ENCODE peak calls at places on chromosomes 1 and 21, in seven cellular contexts. One of them, this sample, is unnamed. For H3K27me3, the result is how much of the 10 kb centered on the place peaks cover.

GRCh38 chr1:24865587-24865986 is 64.5 kb downstream of the RUNX3 start:
- DNase-seq in HL-60: no peak
- DNase-seq in AG04450: no peak
- DNase-seq in lower lobe of right lung: no peak
- DNase-seq in uterus: no peak
- DNase-seq in stomach: no peak
- DNase-seq in endodermal cell: no peak
- DNase-seq in this sample: no peak

GRCh38 chr1:176032040-176032645 is 174.9 kb downstream of the COP1 start:
- DNase-seq in HL-60: no peak
- DNase-seq in AG04450: no peak
- DNase-seq in lower lobe of right lung: no peak
- DNase-seq in uterus: no peak
- DNase-seq in stomach: no peak
- DNase-seq in endodermal cell: no peak
- DNase-seq in this sample: no peak

GRCh38 chr1:39960461-39960958 is 5.6 kb downstream of the MFSD2A start:
- DNase-seq in HL-60: peak
- DNase-seq in AG04450: no peak
- DNase-seq in lower lobe of right lung: peak
- DNase-seq in uterus: no peak
- DNase-seq in stomach: peak
- DNase-seq in endodermal cell: no peak
- DNase-seq in this sample: no peak

GRCh38 chr1:154972517-154973343 is 1.8 kb upstream of the CKS1B start:
- DNase-seq in HL-60: no peak
- DNase-seq in AG04450: peak
- DNase-seq in lower lobe of right lung: peak
- DNase-seq in uterus: peak
- DNase-seq in stomach: peak
- DNase-seq in endodermal cell: peak
- DNase-seq in this sample: peak

GRCh38 chr1:235151033-235151432 is 10.0 kb downstream of the RBM34 start:
- DNase-seq in HL-60: no peak
- DNase-seq in AG04450: no peak
- DNase-seq in lower lobe of right lung: no peak
- DNase-seq in uterus: no peak
- DNase-seq in stomach: no peak
- DNase-seq in endodermal cell: no peak
- DNase-seq in this sample: no peak

GRCh38 chr1:41347276-41347675 is 14.0 kb upstream of the FOXO6 start:
- DNase-seq in HL-60: no peak
- DNase-seq in AG04450: no peak
- DNase-seq in lower lobe of right lung: no peak
- DNase-seq in uterus: no peak
- DNase-seq in stomach: no peak
- DNase-seq in endodermal cell: peak
- DNase-seq in this sample: no peak

GRCh38 chr1:19840228-19840627 is 25.1 kb upstream of the RNF186 start:
- DNase-seq in HL-60: no peak
- DNase-seq in AG04450: no peak
- DNase-seq in lower lobe of right lung: no peak
- DNase-seq in uterus: no peak
- DNase-seq in stomach: no peak
- DNase-seq in endodermal cell: no peak
- DNase-seq in this sample: no peak

GRCh38 chr1:171680339-171680738 is 27.9 kb upstream of the MYOC start:
- DNase-seq in HL-60: no peak
- DNase-seq in AG04450: no peak
- DNase-seq in lower lobe of right lung: no peak
- DNase-seq in uterus: no peak
- DNase-seq in stomach: no peak
- DNase-seq in endodermal cell: no peak
- DNase-seq in this sample: no peak

GRCh38 chr1:147080671-147081394 is 91.4 kb downstream of the PRKAB2 start:
- DNase-seq in HL-60: no peak
- DNase-seq in AG04450: no peak
- DNase-seq in lower lobe of right lung: no peak
- DNase-seq in uterus: no peak
- DNase-seq in stomach: no peak
- DNase-seq in endodermal cell: peak
- DNase-seq in this sample: no peak

GRCh38 chr1:82632164-82632563 is 831.4 kb downstream of the ADGRL2 start:
- DNase-seq in HL-60: no peak
- DNase-seq in AG04450: no peak
- DNase-seq in lower lobe of right lung: no peak
- DNase-seq in uterus: no peak
- DNase-seq in stomach: no peak
- DNase-seq in endodermal cell: no peak
- DNase-seq in this sample: no peak

GRCh38 chr1:78718566-78718965 is 68.9 kb downstream of the IFI44 start:
- DNase-seq in HL-60: no peak
- DNase-seq in AG04450: peak
- DNase-seq in lower lobe of right lung: no peak
- DNase-seq in uterus: no peak
- DNase-seq in stomach: no peak
- DNase-seq in endodermal cell: no peak
- DNase-seq in this sample: no peak

GRCh38 chr1:112954945-112955677 is 885 bp downstream of the SLC16A1 start:
- DNase-seq in HL-60: no peak
- DNase-seq in AG04450: no peak
- DNase-seq in lower lobe of right lung: peak
- DNase-seq in uterus: peak
- DNase-seq in stomach: peak
- DNase-seq in endodermal cell: peak
- DNase-seq in this sample: peak

GRCh38 chr1:112956503-112957132 is 622 bp upstream of the SLC16A1 start:
- DNase-seq in HL-60: no peak
- DNase-seq in AG04450: no peak
- DNase-seq in lower lobe of right lung: peak
- DNase-seq in uterus: no peak
- DNase-seq in stomach: no peak
- DNase-seq in endodermal cell: peak
- DNase-seq in this sample: peak

GRCh38 chr1:112957133-112957812 is 1.3 kb upstream of the SLC16A1 start:
- DNase-seq in HL-60: no peak
- DNase-seq in AG04450: peak
- DNase-seq in lower lobe of right lung: no peak
- DNase-seq in uterus: peak
- DNase-seq in stomach: no peak
- DNase-seq in endodermal cell: peak
- DNase-seq in this sample: no peak

GRCh38 chr1:112954059-112954458 is 1.9 kb downstream of the SLC16A1 start:
- DNase-seq in HL-60: no peak
- DNase-seq in AG04450: no peak
- DNase-seq in lower lobe of right lung: no peak
- DNase-seq in uterus: no peak
- DNase-seq in stomach: no peak
- DNase-seq in endodermal cell: no peak
- DNase-seq in this sample: no peak

GRCh38 chr1:112955678-112956502 is at the start of gene SLC16A1:
- DNase-seq in HL-60: peak
- DNase-seq in AG04450: peak
- DNase-seq in lower lobe of right lung: peak
- DNase-seq in uterus: peak
- DNase-seq in stomach: peak
- DNase-seq in endodermal cell: peak
- DNase-seq in this sample: peak
- H3K27me3 ChIP-seq in HL-60: under half
- H3K27me3 ChIP-seq in AG04450: under half
- H3K27me3 ChIP-seq in lower lobe of right lung: under half
- H3K27me3 ChIP-seq in uterus: under half
- H3K27me3 ChIP-seq in stomach: under half
- H3K27me3 ChIP-seq in endodermal cell: under half
- H3K27me3 ChIP-seq in this sample: under half

GRCh38 chr1:115697619-115698018 is 55.8 kb downstream of the VANGL1 start:
- DNase-seq in HL-60: no peak
- DNase-seq in AG04450: no peak
- DNase-seq in lower lobe of right lung: no peak
- DNase-seq in uterus: no peak
- DNase-seq in stomach: no peak
- DNase-seq in endodermal cell: no peak
- DNase-seq in this sample: no peak
- H3K27me3 ChIP-seq in HL-60: under half
- H3K27me3 ChIP-seq in AG04450: under half
- H3K27me3 ChIP-seq in lower lobe of right lung: under half
- H3K27me3 ChIP-seq in uterus: under half
- H3K27me3 ChIP-seq in stomach: under half
- H3K27me3 ChIP-seq in endodermal cell: under half
- H3K27me3 ChIP-seq in this sample: under half

GRCh38 chr1:246513041-246513440 is 6.0 kb upstream of the SMYD3 start:
- DNase-seq in HL-60: no peak
- DNase-seq in AG04450: no peak
- DNase-seq in lower lobe of right lung: no peak
- DNase-seq in uterus: no peak
- DNase-seq in stomach: no peak
- DNase-seq in endodermal cell: peak
- DNase-seq in this sample: no peak

GRCh38 chr1:246512635-246513034 is 5.6 kb upstream of the SMYD3 start:
- DNase-seq in HL-60: no peak
- DNase-seq in AG04450: no peak
- DNase-seq in lower lobe of right lung: no peak
- DNase-seq in uterus: no peak
- DNase-seq in stomach: no peak
- DNase-seq in endodermal cell: no peak
- DNase-seq in this sample: no peak

GRCh38 chr1:246512230-246512629 is 5.2 kb upstream of the SMYD3 start:
- DNase-seq in HL-60: no peak
- DNase-seq in AG04450: no peak
- DNase-seq in lower lobe of right lung: no peak
- DNase-seq in uterus: no peak
- DNase-seq in stomach: no peak
- DNase-seq in endodermal cell: no peak
- DNase-seq in this sample: no peak

GRCh38 chr1:246515390-246516005 is 8.4 kb upstream of the SMYD3 start:
- DNase-seq in HL-60: no peak
- DNase-seq in AG04450: no peak
- DNase-seq in lower lobe of right lung: no peak
- DNase-seq in uterus: no peak
- DNase-seq in stomach: no peak
- DNase-seq in endodermal cell: no peak
- DNase-seq in this sample: no peak

DNA sequence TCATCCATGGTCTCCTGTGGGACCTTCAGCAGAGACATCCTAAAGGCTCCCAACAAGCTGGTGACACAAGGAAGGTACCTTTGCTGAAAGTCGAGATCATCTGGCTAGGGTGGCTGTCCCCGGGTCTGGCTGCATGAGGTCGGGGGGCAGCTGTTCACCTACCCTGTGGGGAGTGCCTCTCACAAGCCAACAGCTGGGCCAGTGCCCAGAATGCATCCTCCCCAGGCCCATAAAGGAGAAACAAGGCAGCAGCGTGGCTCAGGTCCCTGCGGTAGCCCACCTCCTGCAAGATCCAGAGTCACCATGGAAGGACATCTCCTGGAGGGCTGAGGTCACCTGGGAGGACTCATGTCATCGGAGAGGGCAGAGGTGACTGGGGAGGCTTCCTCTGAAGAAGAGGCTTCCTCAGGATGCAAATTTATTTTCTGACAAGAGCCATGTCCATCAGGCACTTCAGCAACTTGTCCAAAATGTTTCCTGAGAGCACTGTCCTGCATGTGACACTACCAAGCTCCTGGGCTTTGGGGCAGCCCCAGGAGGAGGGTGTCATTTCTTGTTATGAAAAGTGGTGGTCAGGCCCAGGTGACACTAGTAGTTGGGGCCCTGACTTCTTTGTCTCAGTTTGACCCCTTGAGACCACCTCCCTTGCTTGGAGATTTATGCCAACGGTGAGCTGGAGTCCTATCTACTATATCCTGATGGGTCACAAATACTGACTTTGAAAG is 6.7 kb upstream of the SMYD3 start:
- DNase-seq in HL-60: no peak
- DNase-seq in AG04450: no peak
- DNase-seq in lower lobe of right lung: no peak
- DNase-seq in uterus: no peak
- DNase-seq in stomach: no peak
- DNase-seq in endodermal cell: peak
- DNase-seq in this sample: no peak
- H3K27me3 ChIP-seq in HL-60: under half
- H3K27me3 ChIP-seq in AG04450: under half
- H3K27me3 ChIP-seq in lower lobe of right lung: under half
- H3K27me3 ChIP-seq in uterus: under half
- H3K27me3 ChIP-seq in stomach: under half
- H3K27me3 ChIP-seq in endodermal cell: under half
- H3K27me3 ChIP-seq in this sample: under half

DNA sequence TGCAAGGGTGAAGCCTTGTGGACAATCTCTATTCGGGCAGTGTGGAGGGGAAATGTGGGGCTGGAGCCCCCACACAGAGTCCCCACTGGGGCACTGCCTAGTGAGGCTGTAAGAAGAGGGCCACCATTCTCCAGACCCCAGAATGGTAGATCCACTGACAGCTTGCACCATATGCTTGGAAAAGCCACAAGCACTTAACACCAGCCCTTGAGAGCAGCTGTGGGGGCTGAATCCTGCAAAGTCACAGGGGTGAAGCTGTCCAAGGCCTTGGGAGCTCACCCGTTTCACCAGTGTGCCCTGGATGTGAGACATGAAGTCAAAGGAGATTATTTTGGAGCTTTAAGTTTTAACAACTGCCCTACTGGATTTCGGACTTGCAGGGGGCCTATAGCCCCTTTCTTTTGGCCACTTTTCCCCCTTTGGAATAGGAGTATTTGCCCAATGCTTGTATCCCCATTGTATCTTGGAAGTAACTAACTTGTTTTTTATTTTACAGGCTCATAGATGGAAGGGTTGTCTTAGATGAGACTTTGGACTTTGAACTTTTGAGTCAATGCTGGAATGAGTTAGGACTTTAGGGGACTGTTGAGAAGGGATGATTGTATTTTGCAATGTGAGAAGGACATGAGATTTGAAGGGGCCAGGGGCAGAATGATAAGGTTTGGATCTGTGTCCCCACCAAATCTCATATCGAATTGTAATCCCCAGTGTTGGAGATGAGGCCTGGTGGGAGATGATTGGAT is 16.3 kb upstream of the COL6A1 start:
- DNase-seq in HL-60: no peak
- DNase-seq in AG04450: no peak
- DNase-seq in lower lobe of right lung: no peak
- DNase-seq in uterus: no peak
- DNase-seq in stomach: no peak
- DNase-seq in endodermal cell: no peak
- DNase-seq in this sample: no peak
- H3K27me3 ChIP-seq in HL-60: under half
- H3K27me3 ChIP-seq in AG04450: under half
- H3K27me3 ChIP-seq in lower lobe of right lung: under half
- H3K27me3 ChIP-seq in uterus: under half
- H3K27me3 ChIP-seq in stomach: under half
- H3K27me3 ChIP-seq in endodermal cell: under half
- H3K27me3 ChIP-seq in this sample: under half